ENCODE peak calls at places on chromosome X, in nine cellular contexts. D, A, U, Q, O, C, N, G and I are unnamed samples.

GRCh38 chrX:1500701-1501624 is 36.0 kb downstream of the P2RY8 start:
- DNase-seq in C (no peak), O (peak), G (no peak), N (no peak), Q (no peak), D (peak), A (no peak), U (no peak), I (no peak)

GRCh38 chrX:50648151-50648550 is 165.8 kb downstream of the SHROOM4 start:
- DNase-seq in N (no peak), G (peak), O (no peak), Q (no peak), U (no peak), C (no peak), A (no peak), D (no peak), I (no peak)

GRCh38 chrX:15930585-15930984 is 76.0 kb upstream of the AP1S2 start:
- DNase-seq in N (no peak), O (no peak), G (peak), Q (peak), C (no peak), A (no peak), U (no peak), D (no peak), I (no peak)

GRCh38 chrX:45852884-45853283 is 652.2 kb upstream of the DIPK2B start:
- DNase-seq in A (no peak), N (no peak), G (no peak), U (no peak), C (no peak), O (no peak), Q (no peak), D (no peak), I (no peak)

GRCh38 chrX:40108084-40108958 is 10.6 kb upstream of the BCOR start:
- DNase-seq in U (peak), O (peak), C (peak), A (peak), G (no peak), D (no peak), Q (peak), N (no peak), I (no peak)

GRCh38 chrX:106608016-106608415 is 3.8 kb upstream of the RADX start:
- DNase-seq in O (no peak), D (no peak), A (no peak), C (no peak), G (no peak), N (no peak), U (no peak), Q (no peak), I (no peak)

GRCh38 chrX:70636218-70636617 is 191.6 kb downstream of the DLG3 start:
- DNase-seq in U (no peak), C (no peak), O (no peak), A (no peak), N (no peak), Q (no peak), D (no peak), G (no peak), I (no peak)

GRCh38 chrX:39688576-39689373 is 409.0 kb downstream of the BCOR start:
- DNase-seq in U (peak), O (peak), A (peak), G (peak), Q (peak), C (peak), D (no peak), N (no peak), I (no peak)

GRCh38 chrX:125953769-125954168 is 212.3 kb downstream of the DCAF12L2 start:
- DNase-seq in G (no peak), D (no peak), Q (no peak), A (no peak), O (no peak), N (no peak), C (no peak), U (no peak), I (no peak)

DNA sequence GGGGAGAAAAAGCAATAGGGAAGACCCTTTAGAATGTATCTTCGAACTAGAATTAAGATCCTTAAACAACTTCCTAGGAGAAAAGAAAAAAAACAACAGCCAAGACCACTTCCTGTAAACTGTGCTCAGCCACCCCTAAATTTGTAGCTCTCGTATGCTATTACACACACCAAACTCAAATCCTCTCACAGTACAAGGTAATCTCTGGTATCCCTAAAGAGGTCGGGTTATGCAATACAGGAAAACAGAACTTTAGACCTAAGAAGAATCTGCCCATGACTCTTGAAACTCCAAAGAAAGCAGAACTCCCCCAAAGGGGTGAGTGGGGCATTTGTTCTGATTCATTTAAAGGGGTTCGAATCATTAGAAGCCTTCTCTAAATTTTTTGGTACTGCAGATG is 170.9 kb upstream of the CASK start:
- DNase-seq in U (no peak), D (no peak), C (no peak), Q (no peak), A (no peak), O (no peak), N (no peak), G (peak), I (no peak)
- H3K4me3 ChIP-seq in U (no peak), D (no peak), C (no peak), Q (no peak), A (no peak), O (no peak), N (no peak), G (no peak), I (no peak)

DNA sequence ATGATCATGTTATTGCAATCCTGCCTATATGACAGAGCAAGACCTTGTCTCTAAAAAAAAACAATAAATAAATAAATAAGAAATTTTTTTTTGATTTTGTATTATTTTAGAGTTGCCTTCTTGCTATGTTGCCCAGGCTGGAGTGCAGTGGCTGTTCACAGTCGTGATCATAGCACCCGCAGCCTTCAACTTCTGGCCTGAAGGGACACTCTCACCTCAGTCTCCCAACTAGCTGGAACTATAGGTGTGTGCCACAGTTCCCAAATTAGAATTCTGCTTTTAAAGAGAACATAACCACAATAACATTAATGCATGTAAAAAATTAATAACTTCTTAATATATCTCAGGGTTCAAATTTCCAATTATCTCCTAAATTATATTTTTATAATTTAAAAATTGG is 7.8 kb downstream of the YIPF6 start:
- DNase-seq in A (no peak), O (no peak), G (no peak), U (no peak), C (no peak), D (no peak), N (no peak), Q (no peak), I (no peak)
- H3K27ac ChIP-seq in A (no peak), O (no peak), G (no peak), U (no peak), C (no peak), D (no peak), N (no peak), Q (no peak), I (no peak)

GRCh38 chrX:130080791-130081367 is 29.4 kb downstream of the ELF4 start:
- DNase-seq in N (no peak), O (no peak), Q (no peak), U (no peak), D (no peak), A (no peak), G (no peak), C (no peak), I (no peak)
- TF ChIP-seq POLR2A in N (no peak), O (no peak), Q (no peak), U (no peak), D (no peak), A (no peak), G (no peak), C (no peak), I (no peak)

GRCh38 chrX:123906557-123907316 is 46.9 kb downstream of the XIAP start:
- DNase-seq in D (no peak), A (no peak), U (no peak), G (no peak), Q (no peak), O (no peak), C (no peak), N (no peak), I (no peak)

GRCh38 chrX:123905334-123905733 is 45.5 kb downstream of the XIAP start:
- DNase-seq in Q (no peak), O (no peak), G (no peak), U (no peak), D (no peak), N (no peak), A (no peak), C (no peak), I (no peak)

DNA sequence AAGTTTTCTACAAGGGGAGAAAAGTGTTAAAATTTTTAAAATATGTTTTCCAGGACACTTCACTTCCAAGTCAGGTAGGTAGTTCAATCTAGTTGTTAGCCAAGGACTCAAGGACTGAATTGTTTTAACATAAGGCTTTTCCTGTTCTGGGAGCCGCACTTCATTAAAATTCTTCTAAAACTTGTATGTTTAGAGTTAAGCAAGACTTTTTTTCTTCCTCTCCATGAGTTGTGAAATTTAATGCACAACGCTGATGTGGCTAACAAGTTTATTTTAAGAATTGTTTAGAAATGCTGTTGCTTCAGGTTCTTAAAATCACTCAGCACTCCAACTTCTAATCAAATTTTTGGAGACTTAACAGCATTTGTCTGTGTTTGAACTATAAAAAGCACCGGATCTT is 49.6 kb downstream of the XIAP start:
- DNase-seq in G (peak), Q (no peak), C (no peak), U (no peak), D (no peak), N (no peak), O (no peak), A (no peak), I (no peak)
- H3K4me3 ChIP-seq in G (no peak), Q (no peak), C (no peak), U (no peak), D (no peak), N (no peak), O (no peak), A (no peak), I (no peak)

GRCh38 chrX:107743995-107744394 is 31.6 kb downstream of the TSC22D3 start:
- DNase-seq in U (no peak), O (peak), C (no peak), N (no peak), G (no peak), D (no peak), A (no peak), Q (no peak), I (no peak)

GRCh38 chrX:107744868-107745267 is 30.7 kb downstream of the TSC22D3 start:
- DNase-seq in U (no peak), N (no peak), O (no peak), C (no peak), A (no peak), D (no peak), G (no peak), Q (no peak), I (no peak)

GRCh38 chrX:107741318-107741813 is 34.2 kb downstream of the TSC22D3 start:
- DNase-seq in U (no peak), N (no peak), O (no peak), Q (no peak), G (no peak), A (peak), C (no peak), D (no peak), I (no peak)

GRCh38 chrX:107739541-107739940 is 36.0 kb downstream of the TSC22D3 start:
- DNase-seq in O (no peak), U (no peak), C (no peak), Q (no peak), G (no peak), D (no peak), N (no peak), A (no peak), I (no peak)

DNA sequence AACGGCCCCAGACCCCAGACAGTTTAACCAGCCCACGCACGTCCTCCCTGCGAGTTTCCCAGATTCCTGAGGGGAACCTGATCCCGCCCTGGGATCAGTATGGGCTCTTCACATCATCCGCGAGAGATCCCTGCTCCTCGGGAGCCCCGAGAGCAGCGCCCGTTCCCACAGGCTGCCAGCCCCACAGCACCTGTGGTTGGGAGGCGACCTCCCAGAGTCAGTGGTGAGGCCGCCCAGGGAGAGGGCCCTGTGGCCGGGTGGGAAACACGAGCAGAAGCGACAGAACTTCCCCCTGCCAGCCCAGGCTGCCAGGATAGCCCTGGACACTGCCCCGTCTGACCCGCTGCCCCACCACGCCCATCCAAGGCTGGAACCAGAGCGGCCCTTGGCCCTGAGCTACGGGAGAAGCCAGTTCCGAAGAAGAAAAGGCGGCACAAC is 32.8 kb downstream of the TSC22D3 start:
- DNase-seq in Q (no peak), C (no peak), A (peak), N (no peak), U (peak), O (peak), D (no peak), G (no peak), I (no peak)
- H3K27ac ChIP-seq in Q (peak), C (peak), A (peak), N (peak), U (peak), O (peak), D (peak), G (no peak), I (peak)

DNA sequence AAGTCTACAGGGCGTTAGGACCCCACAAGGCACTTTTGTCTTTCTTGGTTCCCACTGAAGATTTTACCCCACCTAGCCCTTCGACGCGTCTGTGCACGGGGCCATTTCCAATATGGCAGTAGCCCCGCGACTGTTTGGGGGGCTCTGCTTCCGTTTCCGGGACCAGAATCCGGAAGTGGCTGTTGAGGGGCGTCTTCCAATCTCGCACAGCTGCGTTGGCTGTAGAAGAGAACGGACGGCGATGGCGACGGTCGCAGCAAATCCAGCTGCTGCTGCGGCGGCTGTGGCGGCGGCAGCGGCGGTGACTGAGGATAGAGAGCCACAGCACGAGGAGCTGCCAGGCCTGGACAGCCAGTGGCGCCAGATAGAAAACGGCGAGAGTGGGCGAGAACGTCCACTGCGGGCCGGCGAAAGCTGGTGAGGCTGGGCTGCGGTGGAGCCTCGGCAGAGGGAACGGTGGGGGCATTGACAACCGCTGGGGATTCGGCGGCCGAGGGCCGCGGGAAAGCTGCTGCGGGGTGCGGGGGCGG is at the start of gene USP11:
- DNase-seq in U (peak), G (peak), O (no peak), N (no peak), D (no peak), Q (no peak), A (peak), C (no peak), I (no peak)
- TF ChIP-seq POLR2A in U (peak), G (peak), O (peak), N (no peak), D (peak), Q (no peak), A (peak), C (peak), I (peak)

GRCh38 chrX:2708016-2708415 is 16.9 kb downstream of the CD99 start:
- DNase-seq in Q (no peak), C (no peak), G (no peak), A (no peak), N (no peak), D (no peak), U (no peak), O (no peak), I (no peak)
- H3K4me3 ChIP-seq in Q (no peak), C (no peak), G (no peak), A (no peak), N (no peak), D (peak), U (no peak), O (no peak), I (no peak)

DNA sequence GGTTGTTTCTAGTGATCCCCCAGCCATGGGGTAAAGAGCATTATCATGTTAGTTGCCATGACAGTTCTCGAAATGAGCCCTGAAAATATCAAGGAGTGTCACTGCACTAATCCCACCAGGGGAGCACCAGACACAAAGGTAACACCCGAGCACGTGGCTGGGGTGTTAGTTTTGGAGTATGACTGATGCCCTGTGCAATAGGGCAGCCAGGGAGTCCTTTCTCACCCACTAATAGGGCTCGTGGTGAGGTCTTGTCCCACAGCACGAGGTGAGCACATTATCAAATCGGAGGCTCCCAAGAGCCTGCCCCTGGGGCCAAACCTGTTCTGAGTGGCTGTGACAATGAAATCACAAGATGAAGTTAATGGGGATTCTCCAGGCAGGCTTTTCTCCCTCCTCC is 9.6 kb downstream of the MAMLD1 start:
- DNase-seq in O (no peak), A (no peak), D (no peak), Q (no peak), G (no peak), N (no peak), U (no peak), C (no peak), I (no peak)
- H3K27ac ChIP-seq in O (no peak), A (no peak), D (no peak), Q (no peak), G (no peak), N (no peak), U (no peak), C (no peak), I (no peak)

DNA sequence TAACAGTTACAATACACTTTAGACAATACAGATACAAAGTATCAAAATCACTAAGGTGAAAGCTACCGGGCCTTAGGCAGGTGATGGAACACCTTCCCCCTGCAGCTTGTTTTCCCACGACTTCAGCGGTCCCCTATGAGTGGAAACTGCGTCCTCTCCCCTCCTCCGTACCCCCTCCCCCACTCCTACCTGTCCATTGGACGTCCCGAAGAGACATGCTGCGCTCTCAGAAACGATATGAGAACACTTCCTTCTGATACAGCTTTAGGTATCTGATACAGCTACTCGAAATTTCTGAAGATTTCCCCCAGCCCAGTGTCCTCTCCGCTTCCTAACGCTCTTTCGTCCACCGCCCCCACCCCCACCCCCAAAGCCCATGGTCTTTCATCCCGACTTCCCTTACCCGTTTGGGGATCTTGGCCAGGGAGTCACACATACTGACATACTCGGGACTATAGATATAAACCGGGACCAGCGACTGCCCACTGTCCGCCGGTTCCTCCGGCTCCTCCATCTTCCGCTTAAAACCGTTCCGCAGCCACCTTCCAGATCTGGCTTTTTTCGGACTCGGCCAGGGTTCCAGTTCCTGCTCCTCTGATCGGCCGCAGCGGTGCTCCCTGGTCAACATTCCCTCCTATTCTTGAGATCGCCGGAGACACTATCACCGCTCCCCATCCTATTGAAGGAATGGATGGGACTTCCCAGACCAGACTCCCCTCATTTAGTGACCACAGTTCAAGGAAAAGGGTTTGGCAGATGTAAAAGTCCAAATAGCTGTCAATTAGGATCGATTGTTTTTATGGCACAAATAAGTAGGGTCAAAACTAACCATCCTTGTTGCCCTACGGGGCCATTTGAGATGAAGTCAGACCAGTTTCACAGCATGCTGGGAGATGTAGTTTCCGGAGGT is at the start of gene HDAC8:
- DNase-seq in N (peak), A (no peak), G (peak), C (peak), U (peak), D (peak), Q (peak), O (peak), I (peak)
- TF ChIP-seq POLR2A in N (no peak), A (no peak), G (no peak), C (no peak), U (no peak), D (no peak), Q (no peak), O (no peak), I (no peak)